ENCODE peak calls at places on chromosomes 3 and 15, in six cellular contexts. A is A549, I is OCI-LY7, L is nephron progenitor cell, H is NB4, F is HFF-Myc. S is an unnamed sample.
A peak's percentile ranks its signal among the peaks of the same experiment; 100 is the strongest.

GRCh38 chr15:29822100-29822684 is at the start of gene TJP1:
- DNase-seq in I (no peak), H (no peak), F (no peak), A (peak; percentile 54), L (peak; percentile 88), S (peak; percentile 26)

GRCh38 chr15:96345560-96346389 is 15.3 kb downstream of the NR2F2 start:
- DNase-seq in I (no peak), H (peak; percentile 53), L (peak; percentile 74), A (peak; percentile 94), F (no peak), S (peak; percentile 76)

GRCh38 chr3:58369038-58369437 is 36.3 kb downstream of the PXK start:
- DNase-seq in A (no peak), I (no peak), H (no peak), F (no peak), L (no peak), S (no peak)

GRCh38 chr15:75675579-75676404 is 28.1 kb downstream of the SNX33 start:
- DNase-seq in H (no peak), L (no peak), A (no peak), F (no peak), I (no peak), S (no peak)

GRCh38 chr3:127535106-127535785 is 55.3 kb downstream of the TPRA1 start:
- DNase-seq in F (no peak), A (no peak), I (no peak), H (no peak), L (no peak), S (no peak)

GRCh38 chr15:50562735-50563640 is 16.5 kb upstream of the USP50 start:
- DNase-seq in L (no peak), F (no peak), A (no peak), H (peak; percentile 8), I (no peak), S (no peak)

GRCh38 chr3:179236676-179237301 is 14.1 kb downstream of the KCNMB3 start:
- DNase-seq in A (no peak), H (peak; percentile 54), L (no peak), I (no peak), F (no peak), S (no peak)

GRCh38 chr3:187210555-187211327 is 13.5 kb downstream of the RTP1 start:
- DNase-seq in H (no peak), A (no peak), I (no peak), F (no peak), L (no peak), S (no peak)

GRCh38 chr3:51340311-51340829 is 44.7 kb upstream of the MANF start:
- DNase-seq in I (no peak), H (peak; percentile 9), A (peak; percentile 54), F (peak; percentile 87), L (no peak), S (no peak)

GRCh38 chr3:82114589-82114988 is 353.1 kb upstream of the GBE1 start:
- DNase-seq in H (no peak), I (no peak), A (no peak), F (no peak), L (no peak), S (no peak)

GRCh38 chr3:15148614-15149013 is 49.7 kb upstream of the RBSN start:
- DNase-seq in F (no peak), H (peak; percentile 42), L (peak; percentile 5), A (peak; percentile 11), I (peak; percentile 9), S (no peak)

GRCh38 chr3:157204431-157204830 is 44.5 kb upstream of the CCNL1 start:
- DNase-seq in F (no peak), A (no peak), I (no peak), L (no peak), H (peak; percentile 36), S (no peak)

GRCh38 chr15:83567318-83567717 is 86.6 kb upstream of the ADAMTSL3 start:
- DNase-seq in A (no peak), I (peak; percentile 24), F (no peak), L (no peak), H (no peak), S (no peak)

GRCh38 chr15:91942676-91943417 is 89.3 kb downstream of the SLCO3A1 start:
- DNase-seq in A (peak; percentile 64), H (peak; percentile 98), F (no peak), L (peak; percentile 49), I (peak; percentile 45), S (no peak)

GRCh38 chr3:126467611-126467955 is 8.1 kb downstream of the ZXDC start:
- DNase-seq in A (no peak), L (no peak), I (no peak), F (no peak), H (no peak), S (no peak)

GRCh38 chr3:155554777-155555445 is 190.0 kb downstream of the PLCH1 start:
- DNase-seq in H (peak; percentile 77), I (peak; percentile 50), F (no peak), A (peak; percentile 36), L (no peak), S (peak; percentile 17)

GRCh38 chr3:42149537-42150426 is 58.6 kb downstream of the TRAK1 start:
- DNase-seq in I (no peak), L (no peak), H (no peak), A (no peak), F (no peak), S (no peak)

GRCh38 chr3:10972359-10972758 is 20.2 kb upstream of the SLC6A1 start:
- DNase-seq in I (no peak), A (no peak), L (no peak), F (no peak), H (no peak), S (no peak)

GRCh38 chr3:141368925-141369794 is 856 bp downstream of the ZBTB38 start:
- DNase-seq in A (no peak), I (no peak), F (no peak), L (no peak), H (no peak), S (no peak)

GRCh38 chr3:119195911-119196310 is 22.5 kb downstream of the UPK1B start:
- DNase-seq in I (no peak), A (no peak), H (no peak), F (no peak), L (no peak), S (no peak)

GRCh38 chr15:53976844-53977392 is 1.3 kb upstream of the UNC13C start:
- DNase-seq in L (peak; percentile 43), A (no peak), F (no peak), H (peak; percentile 6), I (no peak), S (no peak)

GRCh38 chr15:93121089-93121488 is 32.1 kb upstream of the RGMA start:
- DNase-seq in L (no peak), I (no peak), A (no peak), F (no peak), H (no peak), S (no peak)

GRCh38 chr3:116302087-116302747 is 143.1 kb downstream of the LSAMP start:
- DNase-seq in I (no peak), A (no peak), H (no peak), L (no peak), F (peak; percentile 1), S (no peak)

GRCh38 chr3:9890249-9891071 is at the start of gene JAGN1:
- DNase-seq in F (peak; percentile 71), H (peak; percentile 91), I (peak; percentile 92), A (peak; percentile 87), L (peak; percentile 93), S (peak; percentile 95)
- TF ChIP-seq CTCF in F (no peak), H (no peak), I (peak; percentile 23), A (no peak), L (no peak), S (no peak)

GRCh38 chr3:149487598-149488197 is 13.2 kb downstream of the TM4SF4 start:
- DNase-seq in I (peak; percentile 54), H (peak; percentile 48), A (no peak), F (no peak), L (peak; percentile 46), S (peak; percentile 35)
- TF ChIP-seq CTCF in I (peak; percentile 78), H (peak; percentile 63), A (no peak), F (peak; percentile 56), L (peak; percentile 42), S (peak; percentile 57)

DNA sequence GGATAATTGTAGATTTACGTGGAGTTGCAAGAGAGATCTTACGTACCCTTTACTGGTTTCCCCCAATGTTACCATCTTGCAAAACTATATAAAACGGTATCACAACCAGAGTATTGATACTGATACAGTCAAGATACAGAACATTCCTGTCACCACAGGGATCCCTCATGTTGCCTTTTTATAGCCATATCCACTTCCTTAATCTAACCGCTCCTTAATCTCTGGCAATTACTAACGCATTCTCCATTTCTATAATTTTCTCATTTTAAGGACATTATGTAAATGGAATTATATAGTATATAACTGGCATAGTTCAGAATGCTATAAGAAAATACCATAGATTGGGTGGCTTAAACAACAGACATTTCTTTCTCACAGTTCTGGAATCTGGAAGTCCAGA is 61.1 kb downstream of the SEC22A start:
- DNase-seq in H (no peak), A (no peak), I (no peak), L (no peak), F (no peak), S (no peak)
- TF ChIP-seq CTCF in H (no peak), A (no peak), I (no peak), L (no peak), F (no peak), S (no peak)

GRCh38 chr3:16264708-16265454 is at the start of the genes DPH3 and OXNAD1:
- DNase-seq in I (peak; percentile 100), A (peak; percentile 97), L (peak; percentile 99), F (peak; percentile 99), H (peak; percentile 99), S (peak; percentile 92)
- TF ChIP-seq CTCF in I (no peak), A (no peak), L (no peak), F (no peak), H (no peak), S (no peak)

DNA sequence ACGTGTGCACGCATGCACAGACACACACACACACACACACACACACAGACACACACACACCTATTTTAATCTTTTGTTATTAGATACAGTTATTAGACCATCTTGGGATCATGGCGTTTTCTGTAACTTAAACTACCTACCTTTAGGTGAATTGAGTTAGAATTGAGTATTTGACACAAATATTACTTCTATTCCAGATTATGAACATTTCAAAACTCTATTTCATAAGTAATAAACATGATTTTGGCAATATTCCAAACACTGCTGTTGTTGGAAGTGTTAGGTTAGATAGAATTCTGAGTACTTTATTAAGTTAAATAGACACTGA is 65.6 kb downstream of the GLCE start:
- DNase-seq in I (no peak), H (no peak), L (no peak), F (no peak), A (no peak), S (no peak)
- TF ChIP-seq CTCF in I (peak; percentile 15), H (no peak), L (no peak), F (no peak), A (peak; percentile 24), S (no peak)

DNA sequence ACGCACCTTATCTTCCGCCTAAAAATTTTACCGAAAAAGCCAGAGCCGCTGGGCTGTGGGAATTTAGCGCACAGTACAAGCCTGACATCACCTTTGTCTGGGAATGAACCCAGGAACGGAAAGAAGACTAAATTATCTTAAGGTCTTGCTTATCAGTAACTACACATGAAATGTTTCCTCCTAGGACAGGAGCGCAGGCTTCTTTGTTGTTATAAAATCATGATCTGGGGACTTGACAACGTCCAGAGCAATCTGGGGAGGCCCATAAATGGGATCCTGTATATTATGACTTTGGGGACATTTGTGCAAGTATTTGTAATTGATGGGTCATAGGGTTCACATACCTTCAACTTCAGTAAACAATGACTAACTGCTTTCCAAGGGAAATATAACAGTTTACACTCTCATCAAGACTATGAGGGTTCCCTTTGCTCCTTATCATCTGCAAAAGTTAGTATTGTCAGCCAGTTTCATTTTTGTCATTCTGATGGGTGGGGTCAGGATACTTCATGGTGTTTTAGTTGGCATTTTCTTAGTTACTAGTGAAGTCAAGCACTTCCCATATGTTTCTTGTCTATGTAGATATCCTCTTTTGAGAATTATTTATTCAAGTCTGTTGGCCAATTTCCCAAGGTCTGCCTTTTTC is 213.9 kb upstream of the PFN2 start:
- DNase-seq in F (no peak), I (no peak), L (no peak), A (peak; percentile 33), H (no peak), S (no peak)
- TF ChIP-seq CTCF in F (no peak), I (no peak), L (no peak), A (no peak), H (no peak), S (no peak)

GRCh38 chr3:173538410-173538809 is 140.9 kb downstream of the NLGN1 start:
- DNase-seq in L (no peak), A (peak; percentile 0), H (no peak), F (no peak), I (no peak), S (no peak)
- TF ChIP-seq CTCF in L (peak; percentile 8), A (no peak), H (no peak), F (no peak), I (no peak), S (no peak)

S was measured in GM20000.